ENCODE peak calls at places on chromosomes 7 and 10, in nine cellular contexts. Y is tibial nerve; J is pancreas; T is cardiac muscle cell; S is uterus; K is left ventricle myocardium inferior; V is stomach; I is CD8-positive, alpha-beta T cell; M is fibroblast of lung. E is an unnamed sample.

GRCh38 chr10:71084818-71085126 is 127.6 kb upstream of the UNC5B start:
- DNase-seq in M (no peak), S (no peak), J (no peak), T (no peak), V (no peak), K (no peak), I (no peak), Y (no peak), E (no peak)

GRCh38 chr7:136677456-136678365 is 190.7 kb upstream of the CHRM2 start:
- DNase-seq in M (peak; percentile 63), Y (no peak), T (no peak), S (no peak), I (no peak), K (no peak), J (no peak), V (no peak), E (no peak)

GRCh38 chr10:113992601-113993011 is 51.1 kb upstream of the ADRB1 start:
- DNase-seq in Y (no peak), T (no peak), K (no peak), I (no peak), M (peak; percentile 9), S (peak; percentile 51), J (peak; percentile 12), V (no peak), E (no peak)

GRCh38 chr7:74289018-74289659 is at the start of gene CLIP2:
- DNase-seq in Y (peak; percentile 60), V (peak; percentile 84), I (peak; percentile 65), T (peak; percentile 90), S (peak; percentile 85), K (peak; percentile 85), J (peak; percentile 80), M (peak; percentile 85), E (peak; percentile 72)

GRCh38 chr10:75469018-75469616 is 37.7 kb downstream of the LRMDA start:
- DNase-seq in K (no peak), T (no peak), S (peak; percentile 74), V (no peak), M (peak; percentile 91), Y (peak; percentile 34), J (no peak), I (no peak), E (no peak)

GRCh38 chr10:112360308-112361270 is 13.3 kb upstream of the ACSL5 start:
- DNase-seq in I (no peak), M (peak; percentile 43), J (no peak), V (peak; percentile 82), S (no peak), Y (peak; percentile 54), K (peak; percentile 73), T (no peak), E (no peak)

GRCh38 chr7:7099584-7100014 is 82.7 kb upstream of the C1GALT1 start:
- DNase-seq in S (peak; percentile 69), I (no peak), Y (peak; percentile 47), V (peak; percentile 76), T (peak; percentile 90), J (peak; percentile 69), K (peak; percentile 65), M (peak; percentile 93), E (no peak)

GRCh38 chr10:124999433-125000365 is 57.8 kb downstream of the ZRANB1 start:
- DNase-seq in T (no peak), M (peak; percentile 92), J (no peak), V (peak; percentile 25), I (no peak), K (peak; percentile 47), Y (no peak), S (peak; percentile 58), E (peak; percentile 27)

GRCh38 chr10:6501931-6502330 is 78.1 kb downstream of the PRKCQ start:
- DNase-seq in J (no peak), M (peak; percentile 1), V (no peak), S (no peak), Y (no peak), T (no peak), I (no peak), K (no peak), E (no peak)

DNA sequence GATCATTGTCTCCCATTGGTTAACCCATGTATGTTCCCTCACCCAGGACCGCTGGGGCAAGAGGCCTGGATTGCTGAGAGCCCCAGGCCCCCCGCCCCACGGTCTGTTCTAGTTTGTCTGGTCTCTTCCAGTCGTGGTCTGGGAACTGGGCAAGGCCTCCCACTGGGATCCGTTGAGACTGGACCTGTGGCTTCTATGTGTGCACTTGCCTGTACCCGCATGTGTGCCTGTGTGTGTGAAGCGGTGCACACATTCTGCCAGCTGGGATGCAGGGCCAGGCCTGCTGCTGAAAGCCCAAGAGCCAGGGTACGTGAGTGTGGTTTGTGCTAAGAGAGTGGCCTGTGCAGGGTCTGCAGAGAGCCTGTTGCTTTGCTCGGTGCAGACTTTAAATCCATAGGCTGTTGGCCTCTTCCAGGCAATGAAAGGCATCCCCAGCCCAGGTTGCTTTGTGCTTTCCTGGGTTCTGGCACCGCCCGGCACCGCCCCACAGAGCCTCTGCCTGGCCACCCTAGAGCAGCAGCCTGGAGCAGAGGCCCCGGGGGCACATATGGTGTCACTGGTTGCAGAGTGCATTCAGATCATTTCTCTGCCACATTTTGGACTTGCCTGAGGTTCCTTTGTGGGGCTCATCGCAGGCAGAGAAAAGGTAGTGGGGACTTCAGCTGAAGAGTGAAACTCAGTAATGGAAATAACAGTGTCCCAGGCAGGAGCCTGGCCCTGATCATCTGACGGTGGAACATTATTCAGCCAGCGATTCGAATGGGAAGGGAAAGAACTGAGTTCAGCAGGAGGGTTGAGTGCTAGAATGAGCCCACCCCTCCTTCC is 215.5 kb downstream of the GLRX3 start:
- DNase-seq in T (no peak), M (no peak), K (no peak), V (no peak), Y (no peak), J (no peak), I (no peak), S (no peak), E (no peak)
- H3K27ac ChIP-seq in T (no peak overlapping the region), M (no peak overlapping the region), K (no peak overlapping the region), V (no peak overlapping the region), Y (no peak overlapping the region), J (no peak overlapping the region), I (no peak overlapping the region), S (no peak overlapping the region), E (no peak overlapping the region)

DNA sequence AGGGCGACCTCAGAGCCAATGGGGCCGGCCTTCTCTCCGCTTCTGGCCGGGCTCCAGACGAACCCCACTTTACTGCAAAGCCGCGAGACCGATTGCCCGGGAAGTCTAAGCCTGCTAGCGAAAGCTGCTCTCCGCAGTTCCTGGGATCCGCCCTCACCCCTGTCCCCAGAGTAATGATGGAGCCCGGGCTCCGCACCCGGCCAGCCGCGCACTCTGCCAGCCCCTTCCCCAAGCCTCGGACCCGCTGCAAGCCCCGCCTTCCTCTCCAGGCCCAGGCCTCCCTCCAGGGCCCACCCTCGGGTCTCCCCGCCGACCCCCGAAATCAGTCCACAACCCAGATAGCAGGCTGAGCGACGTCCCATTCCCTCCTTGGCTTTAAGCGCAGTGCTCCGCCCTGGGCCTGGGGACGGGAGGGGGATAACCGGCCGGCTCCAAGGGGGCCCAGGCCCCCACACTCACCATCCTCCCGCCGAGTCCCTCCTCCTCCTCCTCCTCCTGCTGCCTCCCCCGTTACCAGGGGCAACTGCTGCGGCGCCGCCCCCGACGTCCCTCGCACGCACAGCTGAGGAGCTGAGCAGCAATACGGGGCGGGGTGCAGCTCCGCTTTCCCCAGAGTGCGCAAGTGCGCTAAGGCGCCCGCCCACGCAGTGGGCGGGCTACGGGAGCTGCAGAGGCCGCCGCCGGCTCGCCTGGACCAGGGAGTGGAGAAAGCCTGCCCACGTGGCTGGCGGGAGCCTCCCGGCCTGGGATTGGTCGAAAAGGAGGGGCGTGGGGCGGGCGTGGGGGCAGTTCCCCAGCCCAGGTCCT is at the start of gene ARL3:
- DNase-seq in I (peak; percentile 93), M (peak; percentile 99), Y (peak; percentile 94), V (peak; percentile 98), T (peak; percentile 98), J (peak; percentile 97), S (peak; percentile 98), K (peak; percentile 98), E (peak; percentile 94)
- TF ChIP-seq CTCF in I (peak; percentile 65), M (no peak), Y (no peak), V (no peak), T (peak; percentile 40), J (peak; percentile 23), S (peak; percentile 52), K (peak; percentile 61), E (peak; percentile 46)

GRCh38 chr10:130790339-130790738 is 521.2 kb downstream of the TCERG1L start:
- DNase-seq in Y (no peak), K (no peak), V (no peak), J (no peak), T (no peak), S (no peak), I (no peak), M (no peak), E (no peak)
- H3K9me3 ChIP-seq in Y (no peaks in the 10 kb centered on the region), K (no peaks in the 10 kb centered on the region), V (peaks cover 13% of the 10 kb centered on the region), J (no peaks in the 10 kb centered on the region), T (no peaks in the 10 kb centered on the region), S (no peaks in the 10 kb centered on the region), I (no peaks in the 10 kb centered on the region), M (peaks cover 4% of the 10 kb centered on the region), E (no peaks in the 10 kb centered on the region)

GRCh38 chr10:117365612-117366011 is 9.6 kb downstream of the PDZD8 start:
- DNase-seq in M (no peak), K (no peak), T (no peak), I (no peak), Y (no peak), S (no peak), V (peak; percentile 71), J (peak; percentile 79), E (no peak)
- H3K27ac ChIP-seq in M (no peak overlapping the region), K (no peak overlapping the region), T (no peak overlapping the region), I (no peak overlapping the region), Y (no peak overlapping the region), S (no peak overlapping the region), V (peak overlapping the region; percentile 90), J (peak overlapping the region; percentile 80), E (no peak overlapping the region)

DNA sequence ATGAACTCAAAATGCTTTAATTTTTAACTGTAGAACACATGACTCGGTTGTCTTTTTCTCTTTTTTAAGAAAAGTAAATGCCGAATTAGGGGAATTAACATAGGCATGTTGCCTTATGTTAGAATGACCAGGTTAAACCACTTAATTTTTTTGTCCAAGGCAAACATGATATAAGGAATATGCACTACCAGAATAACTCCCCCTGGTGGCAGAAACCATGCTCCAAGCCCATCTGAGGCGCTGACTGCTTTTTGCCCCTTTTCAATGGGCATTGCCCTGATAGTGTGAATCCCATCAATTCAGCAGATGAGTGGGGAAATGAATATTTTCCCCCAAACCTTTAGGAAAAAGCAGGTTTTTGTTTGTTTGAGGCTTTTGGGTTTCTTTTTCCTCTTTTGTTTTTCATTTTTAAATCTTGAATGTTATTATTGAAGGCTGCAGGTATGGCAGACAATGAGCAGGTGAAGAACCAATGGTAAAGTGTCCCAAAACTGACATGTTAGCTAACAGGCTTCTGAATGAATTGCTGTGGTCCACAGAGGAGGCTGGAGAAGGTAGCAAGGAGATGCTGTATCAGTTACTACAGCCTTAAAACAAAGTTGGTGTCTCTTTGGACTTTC is 284.3 kb downstream of the SORCS3 start:
- DNase-seq in J (peak; percentile 20), I (no peak), K (peak; percentile 16), Y (no peak), M (peak; percentile 22), V (peak; percentile 42), T (peak; percentile 76), S (no peak), E (no peak)
- TF ChIP-seq CTCF in J (peak; percentile 51), I (no peak), K (peak; percentile 75), Y (peak; percentile 49), M (peak; percentile 40), V (no peak), T (peak; percentile 27), S (peak; percentile 19), E (peak; percentile 57)

GRCh38 chr7:135160858-135161653 is 9.5 kb downstream of the CYREN start:
- DNase-seq in K (no peak), S (no peak), V (no peak), I (no peak), Y (no peak), T (no peak), J (no peak), M (no peak), E (no peak)
- H3K9me3 ChIP-seq in K (peaks cover 12% of the 10 kb centered on the region), S (no peaks in the 10 kb centered on the region), V (peaks cover 13% of the 10 kb centered on the region), I (no peaks in the 10 kb centered on the region), Y (no peaks in the 10 kb centered on the region), T (no peaks in the 10 kb centered on the region), J (no peaks in the 10 kb centered on the region), M (no peaks in the 10 kb centered on the region), E (peaks cover 17% of the 10 kb centered on the region)